ENCODE peak calls at places on chromosomes 6 and 20, in four cellular contexts. One of them, this sample, is unnamed.

GRCh38 chr20:62303327-62304226 is 780 bp downstream of the ADRM1 start:
- DNase-seq in amniotic stem cell: no peak
- DNase-seq in colonic mucosa: peak; percentile 40
- DNase-seq in endothelial cell: no peak
- DNase-seq in this sample: peak; percentile 23

GRCh38 chr6:128696651-128697391 is 176.4 kb upstream of the PTPRK start:
- DNase-seq in amniotic stem cell: no peak
- DNase-seq in colonic mucosa: no peak
- DNase-seq in endothelial cell: no peak
- DNase-seq in this sample: no peak

GRCh38 chr6:168308390-168309144 is 11.0 kb downstream of the DACT2 start:
- DNase-seq in amniotic stem cell: no peak
- DNase-seq in colonic mucosa: no peak
- DNase-seq in endothelial cell: no peak
- DNase-seq in this sample: no peak

GRCh38 chr6:147078602-147079001 is 125.6 kb upstream of the STXBP5 start:
- DNase-seq in amniotic stem cell: no peak
- DNase-seq in colonic mucosa: no peak
- DNase-seq in endothelial cell: no peak
- DNase-seq in this sample: no peak

GRCh38 chr6:90217621-90218496 is 78.8 kb downstream of the BACH2 start:
- DNase-seq in amniotic stem cell: no peak
- DNase-seq in colonic mucosa: peak; percentile 36
- DNase-seq in endothelial cell: peak; percentile 44
- DNase-seq in this sample: no peak

GRCh38 chr6:47413752-47414516 is 63.7 kb upstream of the CD2AP start:
- DNase-seq in amniotic stem cell: no peak
- DNase-seq in colonic mucosa: peak; percentile 63
- DNase-seq in endothelial cell: peak; percentile 13
- DNase-seq in this sample: no peak

GRCh38 chr6:5175635-5176034 is 85.1 kb downstream of the LYRM4 start:
- DNase-seq in amniotic stem cell: no peak
- DNase-seq in colonic mucosa: no peak
- DNase-seq in endothelial cell: no peak
- DNase-seq in this sample: no peak

GRCh38 chr20:45449528-45449927 is 20.0 kb upstream of the WFDC2 start:
- DNase-seq in amniotic stem cell: no peak
- DNase-seq in colonic mucosa: no peak
- DNase-seq in endothelial cell: no peak
- DNase-seq in this sample: peak; percentile 32

GRCh38 chr6:139337830-139338229 is 36.6 kb downstream of the CITED2 start:
- DNase-seq in amniotic stem cell: no peak
- DNase-seq in colonic mucosa: no peak
- DNase-seq in endothelial cell: no peak
- DNase-seq in this sample: no peak

GRCh38 chr20:17624070-17624469 is 54.2 kb downstream of the DSTN start:
- DNase-seq in amniotic stem cell: no peak
- DNase-seq in colonic mucosa: no peak
- DNase-seq in endothelial cell: no peak
- DNase-seq in this sample: no peak

GRCh38 chr6:41170547-41171160 is 7.7 kb upstream of the TREM2 start:
- DNase-seq in amniotic stem cell: no peak
- DNase-seq in colonic mucosa: no peak
- DNase-seq in endothelial cell: no peak
- DNase-seq in this sample: no peak

GRCh38 chr20:47992021-47992467 is 206.8 kb upstream of the SULF2 start:
- DNase-seq in amniotic stem cell: no peak
- DNase-seq in colonic mucosa: no peak
- DNase-seq in endothelial cell: no peak
- DNase-seq in this sample: no peak

GRCh38 chr6:81777586-81778268 is 25.2 kb upstream of the TENT5A start:
- DNase-seq in amniotic stem cell: no peak
- DNase-seq in colonic mucosa: no peak
- DNase-seq in endothelial cell: no peak
- DNase-seq in this sample: no peak

GRCh38 chr6:167673951-167674350 is 152.8 kb upstream of the AFDN start:
- DNase-seq in amniotic stem cell: no peak
- DNase-seq in colonic mucosa: no peak
- DNase-seq in endothelial cell: no peak
- DNase-seq in this sample: no peak

GRCh38 chr20:53829706-53830521 is 236.3 kb upstream of the ZNF217 start:
- DNase-seq in amniotic stem cell: no peak
- DNase-seq in colonic mucosa: no peak
- DNase-seq in endothelial cell: no peak
- DNase-seq in this sample: peak; percentile 36

GRCh38 chr20:45353746-45354145 is 5.5 kb upstream of the SDC4 start:
- DNase-seq in amniotic stem cell: no peak
- DNase-seq in colonic mucosa: no peak
- DNase-seq in endothelial cell: no peak
- DNase-seq in this sample: no peak

GRCh38 chr6:10347561-10348327 is 67.1 kb downstream of the TFAP2A start:
- DNase-seq in amniotic stem cell: peak; percentile 27
- DNase-seq in colonic mucosa: no peak
- DNase-seq in endothelial cell: no peak
- DNase-seq in this sample: no peak

GRCh38 chr6:127539292-127539691 is 20.2 kb upstream of the MTCL3 start:
- DNase-seq in amniotic stem cell: no peak
- DNase-seq in colonic mucosa: no peak
- DNase-seq in endothelial cell: no peak
- DNase-seq in this sample: no peak

GRCh38 chr6:168796106-168796505 is 355.1 kb downstream of the SMOC2 start:
- DNase-seq in amniotic stem cell: no peak
- DNase-seq in colonic mucosa: no peak
- DNase-seq in endothelial cell: no peak
- DNase-seq in this sample: no peak

GRCh38 chr20:4949833-4950178 is 51.5 kb downstream of the SLC23A2 start:
- DNase-seq in amniotic stem cell: no peak
- DNase-seq in colonic mucosa: peak; percentile 33
- DNase-seq in endothelial cell: peak; percentile 16
- DNase-seq in this sample: no peak

GRCh38 chr20:50578061-50578777 is 68.0 kb downstream of the PTPN1 start:
- DNase-seq in amniotic stem cell: no peak
- DNase-seq in colonic mucosa: peak; percentile 79
- DNase-seq in endothelial cell: no peak
- DNase-seq in this sample: peak; percentile 68

GRCh38 chr6:166143011-166143410 is 24.6 kb downstream of the TBXT start:
- DNase-seq in amniotic stem cell: no peak
- DNase-seq in colonic mucosa: no peak
- DNase-seq in endothelial cell: no peak
- DNase-seq in this sample: no peak

GRCh38 chr20:60086936-60087562 is 128.8 kb downstream of the CDH26 start:
- DNase-seq in amniotic stem cell: no peak
- DNase-seq in colonic mucosa: no peak
- DNase-seq in endothelial cell: no peak
- DNase-seq in this sample: no peak

GRCh38 chr6:47787620-47788497 is 6.0 kb downstream of the OPN5 start:
- DNase-seq in amniotic stem cell: peak; percentile 45
- DNase-seq in colonic mucosa: peak; percentile 49
- DNase-seq in endothelial cell: peak; percentile 66
- DNase-seq in this sample: peak; percentile 47

GRCh38 chr20:50054626-50055511 is 58.1 kb downstream of the UBE2V1 start:
- DNase-seq in amniotic stem cell: no peak
- DNase-seq in colonic mucosa: no peak
- DNase-seq in endothelial cell: no peak
- DNase-seq in this sample: peak; percentile 16

GRCh38 chr6:149544646-149545257 is 1.1 kb downstream of the PPIL4 start:
- DNase-seq in amniotic stem cell: no peak
- DNase-seq in colonic mucosa: no peak
- DNase-seq in endothelial cell: no peak
- DNase-seq in this sample: no peak

GRCh38 chr20:8722277-8722928 is 346.5 kb upstream of the PLCB4 start:
- DNase-seq in amniotic stem cell: peak; percentile 25
- DNase-seq in colonic mucosa: peak; percentile 39
- DNase-seq in endothelial cell: peak; percentile 57
- DNase-seq in this sample: peak; percentile 10

GRCh38 chr6:40755749-40756452 is 168.7 kb upstream of the LRFN2 start:
- DNase-seq in amniotic stem cell: no peak
- DNase-seq in colonic mucosa: no peak
- DNase-seq in endothelial cell: no peak
- DNase-seq in this sample: no peak

GRCh38 chr6:3453410-3453809 is 3.4 kb downstream of the SLC22A23 start:
- DNase-seq in amniotic stem cell: no peak
- DNase-seq in colonic mucosa: no peak
- DNase-seq in endothelial cell: no peak
- DNase-seq in this sample: no peak

GRCh38 chr6:152642578-152643375 is 5.6 kb upstream of the SYNE1 start:
- DNase-seq in amniotic stem cell: no peak
- DNase-seq in colonic mucosa: peak; percentile 17
- DNase-seq in endothelial cell: peak; percentile 63
- DNase-seq in this sample: no peak

GRCh38 chr6:11200356-11200755 is 32.1 kb downstream of the NEDD9 start:
- DNase-seq in amniotic stem cell: no peak
- DNase-seq in colonic mucosa: no peak
- DNase-seq in endothelial cell: no peak
- DNase-seq in this sample: no peak

GRCh38 chr20:4813839-4814695 is 92.4 kb downstream of the PRND start:
- DNase-seq in amniotic stem cell: no peak
- DNase-seq in colonic mucosa: no peak
- DNase-seq in endothelial cell: peak; percentile 37
- DNase-seq in this sample: peak; percentile 43

GRCh38 chr6:168730931-168731716 is 290.1 kb downstream of the SMOC2 start:
- DNase-seq in amniotic stem cell: no peak
- DNase-seq in colonic mucosa: no peak
- DNase-seq in endothelial cell: no peak
- DNase-seq in this sample: no peak

GRCh38 chr6:100229512-100229911 is 235.2 kb downstream of the SIM1 start:
- DNase-seq in amniotic stem cell: no peak
- DNase-seq in colonic mucosa: no peak
- DNase-seq in endothelial cell: no peak
- DNase-seq in this sample: no peak

GRCh38 chr6:2157441-2158127 is 87.8 kb downstream of the GMDS start:
- DNase-seq in amniotic stem cell: peak; percentile 34
- DNase-seq in colonic mucosa: no peak
- DNase-seq in endothelial cell: no peak
- DNase-seq in this sample: no peak

GRCh38 chr6:106159531-106159940 is 73.4 kb downstream of the PRDM1 start:
- DNase-seq in amniotic stem cell: peak; percentile 30
- DNase-seq in colonic mucosa: no peak
- DNase-seq in endothelial cell: no peak
- DNase-seq in this sample: no peak

GRCh38 chr6:34522740-34523139 is 33.4 kb downstream of the SPDEF start:
- DNase-seq in amniotic stem cell: no peak
- DNase-seq in colonic mucosa: no peak
- DNase-seq in endothelial cell: no peak
- DNase-seq in this sample: no peak

GRCh38 chr6:134437376-134437775 is 119.5 kb upstream of the SGK1 start:
- DNase-seq in amniotic stem cell: no peak
- DNase-seq in colonic mucosa: no peak
- DNase-seq in endothelial cell: no peak
- DNase-seq in this sample: peak; percentile 16